ENCODE peak calls at places on chromosomes 13 and 19, in nine cellular contexts. M is ecto neural progenitor cell; T is IMR-90; D is activated T-helper 1 cell treated with anti-CD3 and anti-CD28 coated beads, Interleukin-12 subunit alpha, Interleukin-12 subunit beta, Interleukin-2, Interleukin-4 antibody, amounts not matched to agents 30 ng/mL and 10 ng/mL and 1 ng/mL, durations not matched to agents 14 hours and 24 hours and 36 hours; L is astrocyte of the hippocampus; E is brain microvascular endothelial cell; C is mucosa of descending colon; R is NCI-H2081 treated with DMSO at 0.1 percent for 48 hours; Z is nucleus accumbens. K is an unnamed sample.

GRCh38 chr19:56748443-56748842 is 76.9 kb upstream of the ZNF835 start:
- DNase-seq in M (no peak), T (no peak), D (no peak), L (peak; percentile 32), E (peak; percentile 7), C (no peak), R (no peak), Z (no peak), K (no peak)

GRCh38 chr19:42695811-42696503 is 44.3 kb downstream of the PSG3 start:
- DNase-seq in M (no peak), T (no peak), D (no peak), L (no peak), E (no peak), C (no peak), R (no peak), Z (no peak), K (no peak)

GRCh38 chr13:70107498-70108271 is at the start of gene ATXN8OS:
- DNase-seq in M (peak; percentile 67), T (no peak), D (no peak), L (peak; percentile 39), E (no peak), C (no peak), R (no peak), Z (no peak), K (no peak)

GRCh38 chr19:38685666-38686529 is 38.4 kb downstream of the ACTN4 start:
- DNase-seq in M (no peak), T (peak; percentile 73), D (no peak), L (peak; percentile 71), E (peak; percentile 70), C (no peak), R (no peak), Z (no peak), K (peak; percentile 53)

GRCh38 chr19:34145741-34146202 is 26.5 kb upstream of the LSM14A start:
- DNase-seq in M (peak; percentile 71), T (peak; percentile 56), D (peak; percentile 31), L (peak; percentile 68), E (peak; percentile 58), C (no peak), R (no peak), Z (peak; percentile 12), K (peak; percentile 36)

GRCh38 chr19:468587-469256 is 7.9 kb upstream of the SHC2 start:
- DNase-seq in M (no peak), T (no peak), D (no peak), L (no peak), E (no peak), C (no peak), R (no peak), Z (no peak), K (no peak)

GRCh38 chr19:35717665-35718344 is at the start of gene KMT2B:
- DNase-seq in M (no peak), T (no peak), D (no peak), L (peak; percentile 98), E (no peak), C (peak; percentile 96), R (no peak), Z (no peak), K (peak; percentile 94)

GRCh38 chr19:8545743-8546142 is 31.5 kb downstream of the MYO1F start:
- DNase-seq in M (peak; percentile 28), T (no peak), D (no peak), L (no peak), E (no peak), C (no peak), R (no peak), Z (no peak), K (no peak)

GRCh38 chr19:30076751-30077670 is 135.0 kb downstream of the URI1 start:
- DNase-seq in M (no peak), T (no peak), D (no peak), L (no peak), E (no peak), C (no peak), R (no peak), Z (no peak), K (no peak)

K was measured in AG10803.